ENCODE peak calls at places on chromosomes 4 and X, in five cellular contexts. D, B, X, V and T are unnamed samples.

GRCh38 chrX:107603433-107604159 is 24.7 kb upstream of the PRPS1 start:
- DNase-seq in D (no peak), B (no peak), X (no peak), V (no peak), T (no peak)

GRCh38 chrX:2320580-2321327 is 180.0 kb downstream of the DHRSX start:
- DNase-seq in D (peak; percentile 48), B (no peak), X (no peak), V (peak; percentile 87), T (no peak)

GRCh38 chr4:132504438-132504837 is 644.7 kb upstream of the PCDH10 start:
- DNase-seq in D (no peak), B (no peak), X (no peak), V (no peak), T (no peak)

GRCh38 chrX:38882894-38883620 is 81.8 kb downstream of the MID1IP1 start:
- DNase-seq in D (peak; percentile 36), B (no peak), X (no peak), V (no peak), T (no peak)

GRCh38 chr4:97003715-97004114 is 1139.6 kb downstream of the STPG2 start:
- DNase-seq in D (no peak), B (no peak), X (no peak), V (no peak), T (no peak)

GRCh38 chr4:158682071-158682470 is 10.0 kb downstream of the ETFDH start:
- DNase-seq in D (no peak), B (no peak), X (no peak), V (no peak), T (no peak)

GRCh38 chrX:153353416-153353815 is 19.5 kb downstream of the ZNF275 start:
- DNase-seq in D (no peak), B (peak; percentile 62), X (no peak), V (no peak), T (no peak)

GRCh38 chrX:151871244-151871643 is 41.4 kb upstream of the MAGEA4 start:
- DNase-seq in D (no peak), B (no peak), X (no peak), V (no peak), T (no peak)

GRCh38 chrX:115892787-115893671 is 277.5 kb upstream of the AGTR2 start:
- DNase-seq in D (peak; percentile 70), B (peak; percentile 75), X (peak; percentile 35), V (peak; percentile 44), T (no peak)

GRCh38 chr4:3418029-3418762 is 23.6 kb upstream of the HGFAC start:
- DNase-seq in D (no peak), B (peak; percentile 31), X (no peak), V (no peak), T (no peak)

GRCh38 chrX:39002466-39002865 is 201.2 kb downstream of the MID1IP1 start:
- DNase-seq in D (no peak), B (no peak), X (no peak), V (no peak), T (no peak)

GRCh38 chr4:36676139-36677050 is 395.0 kb downstream of the DTHD1 start:
- DNase-seq in D (no peak), B (no peak), X (no peak), V (no peak), T (no peak)

GRCh38 chr4:179095585-179096228 is 1653.5 kb upstream of the AGA start:
- DNase-seq in D (no peak), B (no peak), X (peak; percentile 8), V (no peak), T (peak; percentile 22)

GRCh38 chr4:100075486-100076270 is 114.6 kb downstream of the DDIT4L start:
- DNase-seq in D (no peak), B (no peak), X (no peak), V (no peak), T (no peak)

GRCh38 chrX:64350521-64350920 is 44.7 kb downstream of the MTMR8 start:
- DNase-seq in D (no peak), B (no peak), X (no peak), V (no peak), T (no peak)

GRCh38 chr4:156581693-156582092 is 389.9 kb downstream of the PDGFC start:
- DNase-seq in D (no peak), B (no peak), X (no peak), V (no peak), T (no peak)

GRCh38 chr4:27350161-27350560 is 489.5 kb downstream of the STIM2 start:
- DNase-seq in D (no peak), B (no peak), X (no peak), V (no peak), T (no peak)

GRCh38 chr4:182015893-182016292 is 227.3 kb upstream of the TENM3 start:
- DNase-seq in D (no peak), B (no peak), X (no peak), V (no peak), T (no peak)

GRCh38 chr4:163618845-163619244 is 124.4 kb downstream of the TMA16 start:
- DNase-seq in D (no peak), B (no peak), X (no peak), V (no peak), T (no peak)

GRCh38 chr4:96162631-96163030 is 322.7 kb downstream of the PDHA2 start:
- DNase-seq in D (no peak), B (no peak), X (no peak), V (no peak), T (no peak)

GRCh38 chr4:67934628-67935027 is 28.7 kb downstream of the TMPRSS11A start:
- DNase-seq in D (no peak), B (no peak), X (no peak), V (no peak), T (no peak)

GRCh38 chr4:181194096-181194495 is 1049.1 kb upstream of the TENM3 start:
- DNase-seq in D (no peak), B (no peak), X (no peak), V (no peak), T (no peak)

GRCh38 chr4:129344058-129344457 is 248.1 kb downstream of the C4orf33 start:
- DNase-seq in D (no peak), B (no peak), X (peak; percentile 28), V (peak; percentile 24), T (peak; percentile 1)

GRCh38 chrX:2484232-2484631 is 16.5 kb downstream of the DHRSX start:
- DNase-seq in D (no peak), B (no peak), X (no peak), V (no peak), T (no peak)

GRCh38 chrX:19589105-19589504 is 73.8 kb upstream of the MAP3K15 start:
- DNase-seq in D (no peak), B (no peak), X (no peak), V (peak; percentile 59), T (no peak)

GRCh38 chrX:23782863-23783568 is at the start of gene SAT1:
- DNase-seq in D (peak; percentile 96), B (peak; percentile 96), X (peak; percentile 90), V (peak; percentile 96), T (peak; percentile 96)

DNA sequence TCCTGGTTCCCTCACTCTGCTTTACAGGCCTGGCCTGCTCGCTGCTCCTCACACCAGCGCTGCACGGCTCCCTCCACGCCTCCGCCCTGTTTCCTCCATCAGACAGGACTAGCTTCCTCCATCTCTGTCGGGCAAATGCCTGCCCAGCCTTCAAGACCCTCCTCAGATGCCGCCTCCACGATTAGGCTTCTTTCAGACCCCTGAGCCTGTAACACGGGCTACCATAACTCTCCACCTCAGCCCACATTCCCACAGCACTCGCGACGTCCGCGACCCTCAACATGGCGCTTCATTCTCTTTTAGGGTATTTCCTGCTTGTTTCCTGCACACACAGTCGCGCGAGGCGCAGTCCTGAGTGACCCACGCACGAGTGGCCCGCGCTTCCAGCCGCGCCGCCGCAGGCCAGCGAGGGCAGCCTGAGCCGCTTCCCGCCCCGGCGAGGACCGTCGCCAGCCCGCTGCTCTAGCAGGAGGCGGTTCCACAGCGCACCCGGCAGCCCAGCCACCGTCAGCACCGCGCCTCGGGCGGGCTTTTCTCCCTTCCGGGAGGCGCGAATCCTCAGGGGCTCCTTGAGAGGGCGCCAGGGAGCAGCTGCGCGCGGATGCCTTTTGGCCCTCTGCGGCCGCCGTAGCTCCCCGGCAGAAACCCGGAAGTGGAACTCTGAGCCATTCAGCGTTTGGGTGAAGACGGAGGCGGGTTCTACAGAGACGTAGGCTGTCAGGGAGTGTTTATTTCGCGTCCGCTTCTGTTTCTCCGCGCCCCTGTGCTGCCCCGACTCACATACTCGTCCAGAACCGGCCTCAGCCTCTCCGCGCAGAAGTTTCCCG is at the start of gene FRG1:
- DNase-seq in D (peak; percentile 96), B (peak; percentile 97), X (peak; percentile 88), V (peak; percentile 95), T (no peak)
- TF ChIP-seq POLR2A in D (no peak), B (no peak), X (peak; percentile 82), V (peak; percentile 80), T (peak; percentile 91)

DNA sequence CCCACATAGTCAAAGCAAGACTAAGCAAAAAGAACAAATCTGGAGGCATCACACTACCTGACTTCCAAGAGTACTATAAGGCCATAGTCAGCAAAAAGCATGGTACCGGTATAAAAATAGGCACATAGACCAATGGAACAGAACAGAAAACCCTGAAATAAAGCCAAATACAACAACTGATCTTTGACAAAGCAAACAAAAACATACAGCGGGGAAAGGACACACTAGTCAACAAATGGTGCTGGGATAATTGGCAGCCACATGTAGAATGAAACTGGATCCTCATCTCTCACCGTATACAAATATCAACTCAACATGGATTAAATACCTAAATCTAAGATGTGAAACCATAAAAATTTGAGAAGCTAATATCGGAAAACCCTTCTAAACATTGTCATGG is 819.3 kb upstream of the FRG1 start:
- DNase-seq in D (no peak), B (no peak), X (no peak), V (no peak), T (no peak)
- TF ChIP-seq POLR2A in D (no peak), B (no peak), X (no peak), V (no peak), T (no peak)

GRCh38 chrX:49186125-49187027 is at the start of gene PRICKLE3:
- DNase-seq in D (peak; percentile 86), B (peak; percentile 87), X (peak; percentile 74), V (peak; percentile 91), T (peak; percentile 73)
- TF ChIP-seq POLR2A in D (no peak), B (peak; percentile 37), X (peak; percentile 79), V (peak; percentile 81), T (peak; percentile 51)

DNA sequence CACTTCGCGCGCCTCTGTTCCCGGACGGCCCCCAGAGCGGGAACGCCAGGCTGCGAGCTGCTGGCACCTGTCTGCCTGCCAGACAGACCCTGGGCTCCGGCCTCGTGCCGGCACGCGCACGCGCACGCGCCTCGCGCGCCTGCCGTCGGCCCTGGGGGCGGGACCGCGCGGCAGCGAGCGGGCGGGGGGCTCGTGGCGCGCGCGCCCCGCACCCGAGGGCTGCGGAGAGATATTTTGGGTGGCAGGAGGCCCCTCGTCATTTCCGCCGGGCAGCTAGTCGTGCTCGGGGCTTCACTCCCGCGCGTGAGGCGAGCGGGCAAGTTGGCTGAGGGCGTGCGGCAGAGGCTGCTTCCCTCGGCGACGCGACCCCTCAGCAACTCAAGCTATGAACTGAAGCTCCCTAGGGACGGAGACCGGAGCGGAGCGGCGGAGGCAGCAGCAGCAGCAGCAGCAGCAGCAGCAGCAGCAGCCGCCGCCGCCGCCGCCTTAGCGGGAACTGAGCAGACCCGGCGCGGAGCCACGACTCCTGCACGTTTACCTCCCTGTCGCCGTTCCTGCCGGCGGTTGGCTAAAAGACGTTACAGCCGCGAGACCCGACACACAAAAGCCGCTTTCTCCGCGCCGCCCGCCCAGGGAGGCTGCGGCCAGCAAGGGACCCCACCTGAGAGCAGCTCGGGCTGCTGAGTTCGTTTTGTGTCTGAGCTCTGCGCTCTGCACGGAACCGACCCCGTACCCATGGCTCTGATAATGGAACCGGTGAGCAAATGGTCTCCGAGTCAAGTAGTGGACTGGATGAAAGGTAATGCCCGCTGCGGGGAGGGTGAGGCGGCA is at the start of gene CNKSR2:
- DNase-seq in D (peak; percentile 65), B (peak; percentile 51), X (no peak), V (no peak), T (peak; percentile 42)
- TF ChIP-seq POLR2A in D (no peak), B (no peak), X (no peak), V (no peak), T (no peak)

GRCh38 chr4:41934813-41935651 is at the start of gene TMEM33:
- DNase-seq in D (peak; percentile 90), B (peak; percentile 87), X (peak; percentile 87), V (peak; percentile 89), T (peak; percentile 88)
- TF ChIP-seq POLR2A in D (no peak), B (peak; percentile 51), X (peak; percentile 93), V (peak; percentile 87), T (peak; percentile 90)